ENCODE peak calls at places on chromosomes 13 and 19, in four cellular contexts. One of them, this sample, is unnamed.

GRCh38 chr19:14978377-14978776 is 1.3 kb downstream of the SLC1A6 start:
- DNase-seq in keratinocyte: no peak
- DNase-seq in neural progenitor cell: no peak
- DNase-seq in PC-3: no peak
- DNase-seq in this sample: no peak

GRCh38 chr13:33799950-33800592 is 17.9 kb upstream of the RFC3 start:
- DNase-seq in keratinocyte: no peak
- DNase-seq in neural progenitor cell: peak; percentile 33
- DNase-seq in PC-3: peak; percentile 46
- DNase-seq in this sample: peak; percentile 48

GRCh38 chr19:12721656-12722565 is 1.8 kb downstream of the TNPO2 start:
- DNase-seq in keratinocyte: no peak
- DNase-seq in PC-3: peak; percentile 51
- DNase-seq in neural progenitor cell: peak; percentile 94
- DNase-seq in this sample: peak; percentile 85

GRCh38 chr13:46352810-46353209 is 34.2 kb downstream of the RUBCNL start:
- DNase-seq in neural progenitor cell: no peak
- DNase-seq in PC-3: no peak
- DNase-seq in keratinocyte: no peak
- DNase-seq in this sample: no peak

GRCh38 chr19:34645551-34645950 is 31.4 kb downstream of the SCGB2B2 start:
- DNase-seq in keratinocyte: no peak
- DNase-seq in PC-3: no peak
- DNase-seq in neural progenitor cell: no peak
- DNase-seq in this sample: no peak

GRCh38 chr19:6002591-6002990 is 24.7 kb upstream of the RANBP3 start:
- DNase-seq in neural progenitor cell: no peak
- DNase-seq in PC-3: no peak
- DNase-seq in keratinocyte: no peak
- DNase-seq in this sample: no peak

GRCh38 chr13:24050292-24050711 is 110.2 kb upstream of the SPATA13 start:
- DNase-seq in PC-3: peak; percentile 84
- DNase-seq in keratinocyte: no peak
- DNase-seq in neural progenitor cell: no peak
- DNase-seq in this sample: peak; percentile 79

GRCh38 chr13:80173224-80173623 is 167.7 kb downstream of the SPRY2 start:
- DNase-seq in neural progenitor cell: no peak
- DNase-seq in PC-3: no peak
- DNase-seq in keratinocyte: no peak
- DNase-seq in this sample: no peak

GRCh38 chr13:66657165-66657895 is 572.8 kb downstream of the PCDH9 start:
- DNase-seq in keratinocyte: peak; percentile 42
- DNase-seq in neural progenitor cell: peak; percentile 4
- DNase-seq in PC-3: peak; percentile 97
- DNase-seq in this sample: peak; percentile 88

GRCh38 chr13:51435002-51435578 is 17.7 kb downstream of the INTS6 start:
- DNase-seq in keratinocyte: no peak
- DNase-seq in neural progenitor cell: no peak
- DNase-seq in PC-3: peak; percentile 50
- DNase-seq in this sample: peak; percentile 64

GRCh38 chr13:22561581-22561980 is 619.2 kb upstream of the SGCG start:
- DNase-seq in PC-3: no peak
- DNase-seq in neural progenitor cell: no peak
- DNase-seq in keratinocyte: no peak
- DNase-seq in this sample: no peak

GRCh38 chr19:13831560-13832056 is 36.4 kb downstream of the ZSWIM4 start:
- DNase-seq in PC-3: no peak
- DNase-seq in neural progenitor cell: no peak
- DNase-seq in keratinocyte: no peak
- DNase-seq in this sample: no peak

GRCh38 chr19:53864308-53864836 is 3.3 kb upstream of the MYADM start:
- DNase-seq in keratinocyte: no peak
- DNase-seq in neural progenitor cell: no peak
- DNase-seq in PC-3: peak; percentile 80
- DNase-seq in this sample: no peak

GRCh38 chr19:43779820-43780219 is 953 bp downstream of the KCNN4 start:
- DNase-seq in neural progenitor cell: no peak
- DNase-seq in keratinocyte: no peak
- DNase-seq in PC-3: peak; percentile 33
- DNase-seq in this sample: no peak
- H3K4me3 ChIP-seq in neural progenitor cell: no peak overlapping the region
- H3K4me3 ChIP-seq in keratinocyte: peak overlapping the region; percentile 71
- H3K4me3 ChIP-seq in PC-3: peak overlapping the region; percentile 80
- H3K4me3 ChIP-seq in this sample: no peak overlapping the region

GRCh38 chr19:50912727-50913716 is 1.8 kb upstream of the KLK4 start:
- DNase-seq in keratinocyte: no peak
- DNase-seq in PC-3: no peak
- DNase-seq in neural progenitor cell: no peak
- DNase-seq in this sample: no peak
- TF ChIP-seq EZH2 in keratinocyte: peak; percentile 48
- TF ChIP-seq EZH2 in PC-3: no peak
- TF ChIP-seq EZH2 in neural progenitor cell: no peak
- TF ChIP-seq EZH2 in this sample: no peak

DNA sequence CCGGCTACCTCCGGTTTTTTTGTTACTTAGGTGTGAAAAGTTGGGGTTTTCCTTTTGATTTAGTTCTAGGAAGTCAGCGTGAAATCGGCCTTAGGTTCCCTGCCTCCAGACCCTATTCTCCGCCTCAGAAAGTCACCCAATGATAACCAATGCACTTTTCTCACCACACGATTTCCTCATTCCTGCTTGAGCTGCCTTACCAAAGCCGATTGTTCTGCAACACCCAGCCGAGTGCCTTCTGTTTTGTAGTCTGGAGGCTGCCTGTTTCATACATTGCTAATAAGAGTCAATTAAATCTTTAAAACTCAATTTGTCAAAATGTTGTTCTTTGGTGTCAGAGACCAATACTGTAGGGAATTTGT is 39.7 kb downstream of the GJA3 start:
- DNase-seq in PC-3: peak; percentile 50
- DNase-seq in keratinocyte: no peak
- DNase-seq in neural progenitor cell: no peak
- DNase-seq in this sample: no peak
- H3K4me3 ChIP-seq in PC-3: peak overlapping the region; percentile 68
- H3K4me3 ChIP-seq in keratinocyte: no peak overlapping the region
- H3K4me3 ChIP-seq in neural progenitor cell: no peak overlapping the region
- H3K4me3 ChIP-seq in this sample: no peak overlapping the region

GRCh38 chr19:50639121-50640112 is at the start of gene SYT3:
- DNase-seq in keratinocyte: no peak
- DNase-seq in neural progenitor cell: peak; percentile 87
- DNase-seq in PC-3: peak; percentile 33
- DNase-seq in this sample: peak; percentile 19
- TF ChIP-seq EZH2 in keratinocyte: peak; percentile 54
- TF ChIP-seq EZH2 in neural progenitor cell: no peak
- TF ChIP-seq EZH2 in PC-3: peak; percentile 63
- TF ChIP-seq EZH2 in this sample: peak; percentile 44

DNA sequence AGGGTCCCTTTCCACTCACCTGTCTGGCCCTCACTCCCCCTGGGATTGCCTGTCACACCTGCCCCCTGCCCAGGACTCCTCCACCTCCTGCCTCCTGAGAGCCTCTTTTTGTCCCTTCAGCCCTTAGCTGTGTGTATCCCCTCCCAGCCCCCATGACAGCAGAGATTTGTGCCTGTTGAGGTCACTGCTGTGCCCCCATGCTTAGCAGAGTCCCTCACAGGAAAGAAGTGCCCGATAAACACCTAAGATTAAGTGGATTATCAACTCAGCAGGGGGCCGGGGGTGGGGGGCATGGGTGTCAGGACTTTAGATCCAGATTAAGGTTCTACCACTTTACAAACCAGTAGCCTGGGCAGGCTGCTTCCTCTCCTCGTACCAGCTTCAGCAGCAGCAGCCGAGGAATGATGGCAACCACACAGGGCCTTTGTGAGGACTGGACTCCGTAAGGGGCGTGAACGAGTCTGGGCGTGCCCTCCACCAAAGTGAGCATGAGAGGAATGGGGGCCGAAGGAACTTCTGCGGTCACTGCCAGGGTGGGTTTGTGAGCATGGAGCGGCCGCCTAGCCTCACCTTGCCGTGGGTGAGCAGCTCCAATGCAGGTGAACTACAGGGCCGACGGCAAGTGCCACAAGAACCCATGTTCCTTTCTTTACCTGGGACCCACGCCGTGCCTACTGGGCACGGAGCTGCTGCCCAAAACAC is 36.1 kb downstream of the ZNF787 start:
- DNase-seq in keratinocyte: no peak
- DNase-seq in neural progenitor cell: no peak
- DNase-seq in PC-3: no peak
- DNase-seq in this sample: no peak
- H3K4me3 ChIP-seq in keratinocyte: no peak overlapping the region
- H3K4me3 ChIP-seq in neural progenitor cell: no peak overlapping the region
- H3K4me3 ChIP-seq in PC-3: no peak overlapping the region
- H3K4me3 ChIP-seq in this sample: no peak overlapping the region

GRCh38 chr13:104625196-104625595 is 1559.0 kb upstream of the SLC10A2 start:
- DNase-seq in neural progenitor cell: no peak
- DNase-seq in PC-3: no peak
- DNase-seq in keratinocyte: no peak
- DNase-seq in this sample: no peak
- TF ChIP-seq EZH2 in neural progenitor cell: no peak
- TF ChIP-seq EZH2 in PC-3: no peak
- TF ChIP-seq EZH2 in keratinocyte: no peak
- TF ChIP-seq EZH2 in this sample: no peak

GRCh38 chr19:2291185-2291751 is 9.3 kb upstream of the PEAK3 start:
- DNase-seq in keratinocyte: no peak
- DNase-seq in PC-3: no peak
- DNase-seq in neural progenitor cell: peak; percentile 92
- DNase-seq in this sample: no peak

GRCh38 chr19:2288743-2289713 is 7.1 kb upstream of the PEAK3 start:
- DNase-seq in keratinocyte: no peak
- DNase-seq in PC-3: no peak
- DNase-seq in neural progenitor cell: no peak
- DNase-seq in this sample: no peak

GRCh38 chr19:2288010-2288742 is 6.2 kb upstream of the PEAK3 start:
- DNase-seq in keratinocyte: no peak
- DNase-seq in neural progenitor cell: no peak
- DNase-seq in PC-3: no peak
- DNase-seq in this sample: no peak

GRCh38 chr19:2289714-2290435 is 7.9 kb upstream of the PEAK3 start:
- DNase-seq in PC-3: no peak
- DNase-seq in keratinocyte: no peak
- DNase-seq in neural progenitor cell: peak; percentile 53
- DNase-seq in this sample: no peak

GRCh38 chr19:2290441-2291184 is 8.6 kb upstream of the PEAK3 start:
- DNase-seq in keratinocyte: no peak
- DNase-seq in PC-3: no peak
- DNase-seq in neural progenitor cell: peak; percentile 50
- DNase-seq in this sample: no peak
- H3K4me3 ChIP-seq in keratinocyte: no peak overlapping the region
- H3K4me3 ChIP-seq in PC-3: peak overlapping the region; percentile 51
- H3K4me3 ChIP-seq in neural progenitor cell: peak overlapping the region; percentile 34
- H3K4me3 ChIP-seq in this sample: no peak overlapping the region

GRCh38 chr19:10516671-10517286 is 468 bp downstream of the S1PR5 start:
- DNase-seq in neural progenitor cell: no peak
- DNase-seq in PC-3: no peak
- DNase-seq in keratinocyte: no peak
- DNase-seq in this sample: no peak
- TF ChIP-seq EZH2 in neural progenitor cell: no peak
- TF ChIP-seq EZH2 in PC-3: no peak
- TF ChIP-seq EZH2 in keratinocyte: no peak
- TF ChIP-seq EZH2 in this sample: peak; percentile 28

DNA sequence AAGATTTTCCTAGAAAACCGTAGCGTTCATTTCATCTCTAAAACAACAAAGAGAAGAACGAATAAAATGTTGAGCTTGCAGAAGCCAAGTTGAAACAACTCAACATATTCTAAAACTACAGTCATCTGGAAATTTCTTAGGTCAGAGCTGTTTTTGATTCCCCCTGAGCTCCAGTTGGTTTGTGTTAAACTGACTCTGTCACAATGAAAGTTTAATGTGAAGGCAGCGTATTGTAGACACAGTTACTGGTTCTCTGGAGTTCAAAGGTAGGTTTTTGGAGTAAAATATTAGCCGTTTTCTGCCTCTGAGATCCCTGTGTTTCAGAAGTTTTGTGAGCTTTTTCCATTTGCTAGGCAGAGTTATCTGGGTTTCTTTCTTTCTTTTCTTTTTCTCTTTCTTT is 2.2 kb downstream of the ARHGEF7 start:
- DNase-seq in keratinocyte: no peak
- DNase-seq in PC-3: no peak
- DNase-seq in neural progenitor cell: no peak
- DNase-seq in this sample: no peak
- H3K4me3 ChIP-seq in keratinocyte: no peak overlapping the region
- H3K4me3 ChIP-seq in PC-3: no peak overlapping the region
- H3K4me3 ChIP-seq in neural progenitor cell: no peak overlapping the region
- H3K4me3 ChIP-seq in this sample: no peak overlapping the region

GRCh38 chr13:112106467-112107141 is 39.7 kb downstream of the SOX1 start:
- DNase-seq in keratinocyte: no peak
- DNase-seq in neural progenitor cell: peak; percentile 88
- DNase-seq in PC-3: no peak
- DNase-seq in this sample: no peak

GRCh38 chr13:112107289-112107688 is 40.3 kb downstream of the SOX1 start:
- DNase-seq in neural progenitor cell: no peak
- DNase-seq in keratinocyte: no peak
- DNase-seq in PC-3: no peak
- DNase-seq in this sample: no peak

GRCh38 chr13:112104873-112105234 is 37.9 kb downstream of the SOX1 start:
- DNase-seq in PC-3: no peak
- DNase-seq in keratinocyte: no peak
- DNase-seq in neural progenitor cell: no peak
- DNase-seq in this sample: no peak

GRCh38 chr13:112105244-112105681 is 38.3 kb downstream of the SOX1 start:
- DNase-seq in neural progenitor cell: peak; percentile 68
- DNase-seq in PC-3: no peak
- DNase-seq in keratinocyte: no peak
- DNase-seq in this sample: no peak

DNA sequence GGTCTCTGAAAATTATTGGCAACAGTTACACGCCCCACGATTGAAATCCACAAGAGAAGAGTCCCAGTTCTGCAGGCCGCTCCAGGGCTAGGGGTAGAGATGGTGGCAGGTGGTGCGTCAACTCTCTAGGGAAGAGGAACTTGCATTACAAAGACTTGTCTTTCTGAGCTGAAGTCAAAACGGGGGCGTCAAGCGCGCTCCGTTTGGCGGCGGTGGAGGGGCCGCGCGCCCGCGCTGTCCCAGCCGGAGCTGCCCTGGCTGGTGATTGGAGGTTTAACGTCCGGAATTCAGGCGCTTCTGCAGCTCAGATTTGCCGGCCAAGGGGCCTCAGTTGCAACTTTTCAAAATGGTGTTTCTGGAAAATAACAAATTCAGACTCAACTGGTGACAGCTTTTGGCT is 38.9 kb downstream of the SOX1 start:
- DNase-seq in neural progenitor cell: peak; percentile 78
- DNase-seq in keratinocyte: no peak
- DNase-seq in PC-3: no peak
- DNase-seq in this sample: no peak
- TF ChIP-seq EZH2 in neural progenitor cell: peak; percentile 8
- TF ChIP-seq EZH2 in keratinocyte: no peak
- TF ChIP-seq EZH2 in PC-3: no peak
- TF ChIP-seq EZH2 in this sample: no peak

This sample was measured in fibroblast of lung.